ENCODE peak calls at places on chromosomes 6 and 20, in eight cellular contexts. M is head of caudate nucleus; U is fibroblast of gingiva; R is NB4; P is activated gamma-delta T cell treated with anti-CD3 and anti-CD28 coated beads, Interleukin-2, amount 50 U/mL, for 16 hours; B is DMS53; J is HT1080; S is spleen. Q is an unnamed sample.

GRCh38 chr20:47667086-47667485 is 118.2 kb downstream of the SULF2 start:
- DNase-seq in M (no peak), U (no peak), R (no peak), P (no peak), B (no peak), J (no peak), S (no peak), Q (no peak)

GRCh38 chr6:149368065-149368464 is 32.0 kb upstream of the SUMO4 start:
- DNase-seq in M (no peak), U (no peak), R (no peak), P (no peak), B (no peak), J (no peak), S (no peak), Q (no peak)

GRCh38 chr20:49426873-49427272 is 55.6 kb downstream of the KCNB1 start:
- DNase-seq in M (no peak), U (no peak), R (peak), P (no peak), B (no peak), J (no peak), S (no peak), Q (no peak)

GRCh38 chr6:2563635-2564034 is 187.1 kb downstream of the MYLK4 start:
- DNase-seq in M (no peak), U (no peak), R (no peak), P (no peak), B (peak), J (peak), S (no peak), Q (no peak)

GRCh38 chr20:32621071-32621913 is 36.2 kb upstream of the NOL4L start:
- DNase-seq in M (no peak), U (no peak), R (peak), P (no peak), B (peak), J (no peak), S (no peak), Q (no peak)

GRCh38 chr6:107560657-107561056 is 70.7 kb downstream of the SOBP start:
- DNase-seq in M (no peak), U (peak), R (no peak), P (no peak), B (peak), J (no peak), S (no peak), Q (no peak)

GRCh38 chr6:95846652-95847051 is 169.1 kb upstream of the FUT9 start:
- DNase-seq in M (no peak), U (no peak), R (no peak), P (no peak), B (no peak), J (no peak), S (no peak), Q (no peak)

GRCh38 chr6:156687875-156688549 is 89.2 kb upstream of the ARID1B start:
- DNase-seq in M (peak), U (peak), R (no peak), P (no peak), B (peak), J (peak), S (no peak), Q (peak)